ENCODE peak calls at places on chromosomes 7 and 10, in seven cellular contexts. M, F, I, B, K, L and R are unnamed samples. For H3K9me3, the result is how much of the 10 kb centered on the place peaks cover.

GRCh38 chr10:102935939-102936605 is 18.0 kb downstream of the CNNM2 start:
- DNase-seq in B (no peak), K (no peak), I (no peak), L (no peak), F (no peak), M (no peak), R (no peak)

GRCh38 chr7:111159426-111159825 is 68.5 kb downstream of the LRRN3 start:
- DNase-seq in I (no peak), F (no peak), K (peak), M (no peak), L (no peak), B (no peak), R (no peak)

GRCh38 chr10:17915181-17915580 is 36.5 kb upstream of the SLC39A12 start:
- DNase-seq in K (no peak), L (no peak), B (no peak), M (no peak), F (no peak), I (no peak), R (no peak)

GRCh38 chr10:77004917-77005564 is 632.6 kb downstream of the KCNMA1 start:
- DNase-seq in M (no peak), K (peak), L (no peak), I (no peak), F (peak), B (peak), R (no peak)

GRCh38 chr10:50275650-50276235 is 24.4 kb upstream of the ASAH2 start:
- DNase-seq in M (peak), F (peak), B (peak), L (peak), I (peak), K (peak), R (no peak)

GRCh38 chr7:132080967-132081668 is 495.2 kb downstream of the PLXNA4 start:
- DNase-seq in B (no peak), F (no peak), L (no peak), K (peak), M (peak), I (no peak), R (no peak)

GRCh38 chr7:108073305-108074070 is 56.7 kb downstream of the LAMB4 start:
- DNase-seq in M (no peak), I (no peak), B (no peak), F (no peak), L (no peak), K (no peak), R (no peak)

GRCh38 chr7:27082171-27082570 is 13.6 kb downstream of the HOXA1 start:
- DNase-seq in L (no peak), I (no peak), M (no peak), F (no peak), K (no peak), B (no peak), R (no peak)

GRCh38 chr10:89478085-89478738 is 57.2 kb downstream of the SLC16A12 start:
- DNase-seq in K (no peak), M (no peak), I (no peak), L (no peak), F (no peak), B (no peak), R (no peak)

GRCh38 chr10:113921571-113922370 is 67.3 kb downstream of the NHLRC2 start:
- DNase-seq in K (no peak), F (no peak), M (no peak), B (no peak), L (no peak), I (no peak), R (no peak)

GRCh38 chr10:93148476-93148875 is 74.8 kb downstream of the CYP26A1 start:
- DNase-seq in F (no peak), M (no peak), I (no peak), L (no peak), B (no peak), K (no peak), R (no peak)

GRCh38 chr10:110013615-110014293 is 6.0 kb downstream of the ADD3 start:
- DNase-seq in M (no peak), B (no peak), F (no peak), L (no peak), I (no peak), K (no peak), R (no peak)

GRCh38 chr7:12436126-12436525 is 32.5 kb upstream of the VWDE start:
- DNase-seq in M (no peak), B (no peak), I (no peak), K (no peak), F (no peak), L (no peak), R (no peak)

GRCh38 chr10:8402469-8403074 is 348.1 kb downstream of the GATA3 start:
- DNase-seq in K (no peak), I (no peak), B (no peak), F (no peak), M (no peak), L (no peak), R (no peak)

GRCh38 chr7:121057878-121058277 is 69.4 kb downstream of the CPED1 start:
- DNase-seq in M (no peak), F (no peak), I (no peak), K (no peak), L (no peak), B (no peak), R (no peak)

GRCh38 chr10:129033354-129033729 is 433.7 kb upstream of the MGMT start:
- DNase-seq in B (no peak), F (no peak), I (no peak), K (no peak), M (no peak), L (no peak), R (no peak)

GRCh38 chr7:5612695-5613094 is 168.8 kb downstream of the RNF216 start:
- DNase-seq in F (no peak), L (no peak), B (no peak), I (peak), M (no peak), K (no peak), R (no peak)

GRCh38 chr7:143979359-143979758 is 20.8 kb upstream of the OR6B1 start:
- DNase-seq in K (peak), F (no peak), L (no peak), M (no peak), B (no peak), I (no peak), R (no peak)

GRCh38 chr7:4607321-4607729 is 74.8 kb upstream of the FOXK1 start:
- DNase-seq in I (peak), K (no peak), F (no peak), M (no peak), B (no peak), L (no peak), R (no peak)

GRCh38 chr10:1638889-1639418 is 98.4 kb downstream of the ADARB2 start:
- DNase-seq in M (no peak), F (no peak), B (no peak), I (no peak), K (no peak), L (peak), R (no peak)

GRCh38 chr10:68082815-68083395 is 7.8 kb upstream of the HERC4 start:
- DNase-seq in I (no peak), F (no peak), K (peak), M (no peak), L (no peak), B (no peak), R (no peak)

GRCh38 chr7:24902276-24902675 is 77.7 kb downstream of the OSBPL3 start:
- DNase-seq in K (peak), B (no peak), F (no peak), M (no peak), L (no peak), I (no peak), R (no peak)

GRCh38 chr7:2824678-2825461 is 19.2 kb downstream of the GNA12 start:
- DNase-seq in M (no peak), K (peak), I (no peak), B (no peak), L (no peak), F (no peak), R (no peak)

GRCh38 chr7:111029574-111030357 is 61.2 kb upstream of the LRRN3 start:
- DNase-seq in F (peak), I (no peak), M (peak), B (peak), K (peak), L (no peak), R (no peak)

GRCh38 chr10:11324761-11325321 is 286.6 kb downstream of the USP6NL start:
- DNase-seq in B (no peak), L (no peak), F (no peak), I (no peak), M (no peak), K (no peak), R (no peak)
- TF ChIP-seq POLR2A in B (no peak), L (no peak), F (no peak), I (no peak), M (no peak), K (no peak), R (no peak)

GRCh38 chr7:148693651-148694050 is 5.1 kb upstream of the CUL1 start:
- DNase-seq in M (no peak), B (no peak), K (no peak), F (no peak), L (no peak), I (no peak), R (no peak)
- H3K4me3 ChIP-seq in M (no peak), B (no peak), K (no peak), F (no peak), L (no peak), I (no peak), R (no peak)

GRCh38 chr7:157581740-157582139 is 244.9 kb downstream of the DNAJB6 start:
- DNase-seq in M (no peak), F (no peak), K (no peak), L (no peak), B (no peak), I (no peak), R (no peak)

GRCh38 chr7:157577796-157578339 is 241.1 kb downstream of the DNAJB6 start:
- DNase-seq in M (no peak), B (no peak), I (no peak), L (no peak), F (no peak), K (no peak), R (no peak)

GRCh38 chr7:157577061-157577460 is 240.3 kb downstream of the DNAJB6 start:
- DNase-seq in I (no peak), F (no peak), K (no peak), B (no peak), M (no peak), L (no peak), R (no peak)

GRCh38 chr7:157579425-157579824 is 242.6 kb downstream of the DNAJB6 start:
- DNase-seq in K (no peak), L (no peak), F (no peak), M (peak), B (no peak), I (no peak), R (no peak)

DNA sequence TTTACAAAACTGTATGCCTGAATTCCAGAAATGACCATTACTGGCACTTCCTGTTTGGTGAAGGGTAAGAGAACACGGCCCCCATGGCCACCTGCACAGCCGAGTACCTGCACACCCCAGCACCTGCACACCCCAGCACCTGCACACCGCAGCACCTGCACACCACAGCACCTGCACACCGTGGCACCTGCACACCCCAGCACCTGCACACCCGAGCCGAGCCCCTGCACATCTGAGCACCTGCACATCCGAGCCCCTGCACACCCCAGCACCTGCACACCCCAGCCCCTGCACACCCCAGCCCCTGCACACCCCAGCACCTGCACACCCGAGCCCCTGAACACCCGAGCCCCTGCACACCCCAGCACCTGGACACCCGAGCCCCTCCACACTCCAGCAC is 243.5 kb downstream of the DNAJB6 start:
- DNase-seq in K (no peak), F (no peak), M (no peak), L (no peak), I (no peak), B (no peak), R (no peak)
- H3K9me3 ChIP-seq in K (under half), F (under half), M (under half), L (under half), I (under half), B (under half), R (under half)

DNA sequence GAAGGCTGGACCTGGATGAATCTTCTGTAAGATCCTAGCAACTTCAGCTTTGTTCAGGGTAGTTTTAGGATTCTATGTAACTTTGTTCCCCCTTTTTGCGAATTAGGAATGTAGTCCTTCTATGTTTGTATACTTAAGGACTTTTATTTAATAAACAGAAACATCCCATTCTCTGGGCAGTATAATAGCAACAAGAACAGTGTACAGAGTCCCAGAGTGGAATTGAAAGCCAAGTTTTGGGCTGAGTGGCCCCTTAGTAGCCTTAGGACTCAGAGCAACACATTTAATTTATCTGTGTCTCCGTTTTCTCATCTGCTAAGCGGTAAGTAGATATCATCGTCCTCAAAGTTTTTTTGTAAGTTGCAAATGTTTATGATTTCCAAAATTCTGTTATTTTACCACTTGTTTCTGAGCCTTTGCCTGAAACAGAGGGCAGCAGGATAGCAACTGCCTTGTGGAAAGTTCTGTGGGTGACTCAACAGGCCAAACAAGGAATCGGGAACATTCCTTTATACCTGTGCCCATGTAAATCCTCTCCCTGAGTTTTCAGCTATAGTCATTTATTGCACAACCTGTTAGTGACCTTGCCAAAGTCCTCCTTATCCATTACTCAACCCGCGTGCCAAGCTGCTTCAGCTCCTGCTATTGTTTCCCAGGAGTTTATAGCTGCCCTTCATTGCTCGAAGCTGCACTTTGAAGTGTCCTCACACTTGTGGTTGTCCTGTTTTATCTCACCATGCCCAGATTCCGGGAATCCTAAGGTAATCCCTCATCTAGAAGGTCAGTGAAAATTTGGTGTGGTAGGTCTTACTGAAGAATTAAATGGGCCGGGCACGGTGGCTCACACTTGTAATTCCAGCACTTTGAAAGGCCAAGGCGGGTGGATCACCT is 199.1 kb upstream of the AHR start:
- DNase-seq in L (peak), I (peak), B (peak), F (no peak), K (no peak), M (peak), R (no peak)
- TF ChIP-seq POLR2A in L (no peak), I (peak), B (no peak), F (no peak), K (no peak), M (no peak), R (no peak)

GRCh38 chr7:55129409-55130078 is 110.7 kb downstream of the EGFR start:
- DNase-seq in M (peak), F (no peak), I (no peak), K (peak), B (no peak), L (no peak), R (no peak)
- H3K4me3 ChIP-seq in M (no peak), F (no peak), I (no peak), K (no peak), B (no peak), L (no peak), R (no peak)

DNA sequence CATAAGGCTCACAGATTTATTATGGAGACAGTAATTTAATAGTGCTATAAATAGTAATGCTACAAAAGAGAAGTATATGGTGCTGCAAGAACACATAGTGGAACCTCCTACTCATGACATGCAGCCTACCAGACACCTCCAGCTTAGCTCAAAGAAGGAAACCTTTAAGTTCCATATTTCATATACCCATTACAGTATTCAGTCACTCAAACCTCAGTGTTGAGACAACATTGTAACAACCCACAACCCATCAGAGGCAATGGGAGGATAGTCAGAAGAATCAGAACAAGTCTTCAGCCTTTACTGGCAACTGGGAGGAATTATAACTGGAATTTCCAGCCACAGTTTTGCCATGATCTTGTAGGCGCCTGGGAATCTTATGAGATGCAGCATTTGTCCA is 186.3 kb upstream of the VSTM2A start:
- DNase-seq in I (no peak), M (no peak), L (no peak), K (no peak), B (no peak), F (no peak), R (no peak)
- H3K9me3 ChIP-seq in I (under half), M (under half), L (under half), K (under half), B (under half), F (under half), R (under half)

DNA sequence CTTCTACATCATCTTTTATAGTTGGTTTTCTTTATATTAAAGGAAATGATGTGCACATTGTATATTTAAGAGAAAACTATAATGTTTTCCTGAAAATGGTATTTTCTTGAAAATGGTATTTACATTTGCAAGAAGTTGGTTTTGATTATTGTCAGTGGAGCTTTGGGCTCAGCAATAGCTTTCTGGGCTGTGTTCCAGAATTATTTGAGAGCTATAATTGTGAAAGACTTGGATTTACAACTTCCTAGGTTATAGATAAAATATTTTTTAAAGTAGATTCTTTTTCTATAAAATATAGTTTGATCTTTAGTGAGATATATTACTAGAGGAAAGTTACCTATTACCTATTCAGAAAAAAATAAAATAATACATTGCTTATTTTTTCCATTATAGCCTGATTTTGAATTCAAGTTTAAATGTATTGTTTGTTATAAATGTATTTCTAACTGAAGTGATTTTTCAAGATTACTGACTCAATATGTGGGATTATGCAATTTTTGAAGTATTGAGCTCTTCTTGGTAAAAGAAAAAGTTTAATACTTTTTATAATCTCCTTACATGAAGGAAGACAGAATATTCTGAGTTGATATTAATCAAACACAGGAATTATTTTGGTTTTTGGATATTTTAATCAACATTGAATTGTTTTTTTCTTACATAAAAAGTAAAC is 20.2 kb downstream of the GNAI1 start:
- DNase-seq in I (no peak), B (no peak), K (peak), F (no peak), L (no peak), M (no peak), R (no peak)
- TF ChIP-seq POLR2A in I (no peak), B (no peak), K (no peak), F (no peak), L (no peak), M (no peak), R (no peak)

GRCh38 chr7:50782376-50783208 is at the start of gene GRB10:
- DNase-seq in M (no peak), F (no peak), K (peak), B (peak), I (no peak), L (no peak), R (no peak)
- H3K4me3 ChIP-seq in M (peak), F (no peak), K (peak), B (no peak), I (peak), L (peak), R (peak)